ENCODE peak calls at places on chromosomes 4 and X, in four cellular contexts. K is psoas muscle, M is BE2C, O is BJ. B is an unnamed sample.
A peak's percentile ranks its signal among the peaks of the same experiment; 100 is the strongest.

GRCh38 chr4:15345134-15345533 is 82.7 kb upstream of the C1QTNF7 start:
- DNase-seq in K (no peak), O (no peak), M (no peak), B (no peak)

GRCh38 chrX:135688137-135688536 is 25.3 kb upstream of the CT45A1 start:
- DNase-seq in M (peak; percentile 34), K (no peak), O (no peak), B (peak; percentile 34)

GRCh38 chrX:140817943-140818342 is 108.4 kb downstream of the LINC00632 start:
- DNase-seq in K (no peak), M (peak; percentile 5), O (no peak), B (no peak)

GRCh38 chrX:130055103-130055502 is 55.2 kb downstream of the ELF4 start:
- DNase-seq in K (peak; percentile 58), O (peak; percentile 33), M (no peak), B (no peak)

GRCh38 chr4:17762705-17763104 is 18.7 kb downstream of the FAM184B start:
- DNase-seq in M (peak; percentile 32), O (no peak), K (no peak), B (no peak)

GRCh38 chrX:44245730-44246129 is 97.7 kb downstream of the EFHC2 start:
- DNase-seq in O (no peak), K (no peak), M (no peak), B (no peak)

GRCh38 chr4:117284736-117285135 is 199.4 kb upstream of the TRAM1L1 start:
- DNase-seq in K (no peak), O (no peak), M (no peak), B (no peak)

GRCh38 chr4:53721276-53721675 is 130.0 kb upstream of the LNX1 start:
- DNase-seq in O (no peak), M (no peak), K (no peak), B (no peak)

GRCh38 chr4:98864560-98864959 is 64.4 kb downstream of the EIF4E start:
- DNase-seq in K (no peak), O (no peak), M (no peak), B (no peak)

GRCh38 chr4:74473155-74473811 is 28.3 kb downstream of the AREG start:
- DNase-seq in M (no peak), O (peak; percentile 30), K (no peak), B (no peak)

GRCh38 chr4:38310446-38311043 is 350.3 kb downstream of the PTTG2 start:
- DNase-seq in O (no peak), K (no peak), M (no peak), B (no peak)

GRCh38 chr4:138086471-138086870 is 155.7 kb downstream of the SLC7A11 start:
- DNase-seq in O (no peak), K (no peak), M (no peak), B (no peak)

GRCh38 chr4:161320377-161320776 is 843.4 kb downstream of the FSTL5 start:
- DNase-seq in O (no peak), M (peak; percentile 60), K (no peak), B (peak; percentile 18)

GRCh38 chr4:4719446-4719845 is 140.0 kb upstream of the MSX1 start:
- DNase-seq in K (no peak), O (no peak), M (no peak), B (no peak)

GRCh38 chr4:16794816-16795445 is 103.5 kb downstream of the LDB2 start:
- DNase-seq in K (no peak), M (peak; percentile 78), O (no peak), B (peak; percentile 76)

GRCh38 chr4:59571805-59572430 is 1628.2 kb upstream of the ADGRL3 start:
- DNase-seq in O (no peak), K (no peak), M (no peak), B (no peak)

GRCh38 chr4:84035568-84035967 is 463.5 kb downstream of the NKX6-1 start:
- DNase-seq in O (no peak), K (no peak), M (no peak), B (no peak)

GRCh38 chrX:129706395-129707072 is 32.2 kb upstream of the XPNPEP2 start:
- DNase-seq in K (no peak), M (peak; percentile 53), O (no peak), B (no peak)

GRCh38 chr4:82761249-82761648 is 37.3 kb downstream of the SCD5 start:
- DNase-seq in M (no peak), K (no peak), O (no peak), B (no peak)

GRCh38 chr4:77465271-77465670 is 140.3 kb upstream of the CXCL13 start:
- DNase-seq in O (no peak), M (no peak), K (no peak), B (no peak)

GRCh38 chrX:15816886-15817285 is 26.6 kb downstream of the ZRSR2 start:
- DNase-seq in M (no peak), O (no peak), K (no peak), B (no peak)

GRCh38 chr4:41156574-41156973 is 57.8 kb downstream of the APBB2 start:
- DNase-seq in M (no peak), K (no peak), O (peak; percentile 41), B (no peak)

DNA sequence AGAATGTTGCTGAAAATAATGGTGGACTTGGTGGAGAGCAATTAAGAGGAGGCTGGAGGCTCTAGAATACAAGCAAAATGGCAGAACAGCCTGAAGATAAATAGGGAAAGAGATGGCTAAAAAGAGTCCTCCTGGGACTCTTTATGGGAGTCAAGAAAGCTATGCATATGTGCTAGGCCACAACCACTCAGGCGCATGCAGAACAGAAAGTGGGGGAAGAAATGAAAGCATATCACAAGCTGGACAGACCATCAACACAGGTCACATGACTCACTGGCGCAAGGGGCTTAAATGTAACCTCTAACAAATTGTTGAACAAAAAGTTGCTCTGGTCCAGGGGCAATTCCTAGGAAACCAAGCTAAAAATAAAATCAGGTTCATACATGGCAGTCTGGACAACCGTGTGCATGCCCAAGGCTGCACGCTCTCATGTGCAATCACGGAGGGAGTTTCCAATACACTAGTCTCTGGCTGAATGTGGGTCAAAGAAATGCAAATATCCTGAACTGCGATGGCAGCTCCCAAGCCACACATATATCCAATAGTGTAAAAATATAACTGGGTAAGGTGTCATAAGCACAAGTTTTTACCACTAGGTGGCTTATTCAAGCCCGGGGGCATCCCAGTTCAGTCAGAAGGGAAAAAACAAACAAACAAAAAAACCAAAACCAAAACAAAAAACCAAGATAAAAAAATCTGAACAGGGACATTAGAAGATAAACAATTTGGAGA is 45.4 kb downstream of the ZNF711 start:
- DNase-seq in K (no peak), M (no peak), O (no peak), B (no peak)
- TF ChIP-seq CTCF in K (no peak), M (peak; percentile 28), O (no peak), B (no peak)

GRCh38 chr4:35358001-35358584 is 886.2 kb downstream of the ARAP2 start:
- DNase-seq in K (no peak), O (no peak), M (no peak), B (no peak)
- TF ChIP-seq CTCF in K (no peak), O (no peak), M (no peak), B (no peak)

DNA sequence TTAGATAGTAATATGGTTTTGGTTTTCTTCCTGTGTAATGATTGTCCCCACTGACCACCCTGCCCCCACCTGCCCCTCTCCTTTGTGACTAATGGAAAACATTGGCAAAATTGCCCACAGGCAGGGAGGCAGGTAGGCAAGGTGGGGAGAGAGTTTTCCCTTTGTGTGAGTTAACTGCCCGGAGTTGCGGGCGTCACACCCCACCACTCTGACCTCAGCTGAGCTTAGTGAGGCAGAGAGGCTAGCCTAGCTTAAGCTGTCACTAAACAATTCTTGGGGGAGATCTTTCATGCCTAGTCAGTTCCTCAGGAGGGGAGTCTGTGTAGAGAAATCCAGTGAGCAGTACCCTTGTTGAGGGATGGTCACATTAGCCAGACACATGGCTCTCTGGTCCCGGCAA is 245.3 kb downstream of the BCOR start:
- DNase-seq in O (no peak), M (no peak), K (no peak), B (no peak)
- TF ChIP-seq CTCF in O (no peak), M (no peak), K (no peak), B (no peak)

DNA sequence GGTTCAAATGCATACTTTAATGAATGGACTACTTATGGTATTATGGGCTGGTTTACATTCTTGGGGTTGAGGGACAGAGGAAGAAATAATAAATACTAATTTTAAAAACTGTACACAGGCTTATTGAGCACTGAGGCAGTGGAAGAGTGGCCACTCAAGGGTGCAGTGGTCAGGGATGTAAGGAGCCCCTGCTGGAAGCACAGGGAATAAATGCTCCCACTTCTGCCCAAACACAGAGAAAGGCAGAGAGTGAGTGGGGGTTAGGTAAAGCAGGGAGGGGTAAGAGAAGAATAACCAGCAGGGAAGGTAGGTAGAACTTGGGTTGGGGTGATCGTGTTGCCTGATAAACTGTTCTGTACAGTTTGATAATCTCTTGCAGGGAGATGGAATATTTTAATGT is 60.0 kb downstream of the GAB1 start:
- DNase-seq in M (no peak), K (no peak), O (no peak), B (no peak)
- TF ChIP-seq CTCF in M (peak; percentile 31), K (no peak), O (peak; percentile 18), B (no peak)

DNA sequence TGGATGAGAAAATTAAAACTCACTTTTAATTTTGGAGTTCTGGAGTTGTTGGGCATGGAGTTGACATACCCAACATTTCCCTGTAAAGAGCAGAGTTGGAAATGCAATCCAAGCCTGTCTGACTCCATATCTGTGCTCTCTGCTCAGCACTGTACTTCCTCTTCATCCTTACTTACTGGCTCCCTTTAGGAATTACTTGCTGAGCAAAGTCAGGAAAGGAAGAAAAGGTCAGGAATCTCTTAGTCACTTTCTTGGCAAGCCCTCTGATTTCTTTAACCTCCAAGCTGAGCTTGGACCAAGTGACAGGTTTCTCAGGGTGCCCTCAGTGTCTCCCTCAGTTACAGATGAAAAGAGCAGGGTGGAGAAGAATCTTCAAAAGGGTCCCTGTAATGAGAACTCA is 501.5 kb downstream of the ZIC3 start:
- DNase-seq in K (no peak), M (no peak), O (no peak), B (no peak)
- TF ChIP-seq CTCF in K (no peak), M (no peak), O (no peak), B (no peak)

GRCh38 chr4:72280252-72280651 is 248.5 kb downstream of the NPFFR2 start:
- DNase-seq in M (no peak), K (no peak), O (no peak), B (no peak)

GRCh38 chr4:72286185-72286584 is 254.4 kb downstream of the NPFFR2 start:
- DNase-seq in M (no peak), K (no peak), O (no peak), B (no peak)

GRCh38 chr4:72283357-72283756 is 251.6 kb downstream of the NPFFR2 start:
- DNase-seq in O (no peak), K (no peak), M (no peak), B (no peak)
- TF ChIP-seq CTCF in O (no peak), K (no peak), M (peak; percentile 4), B (peak; percentile 13)

GRCh38 chrX:50680990-50681389 is 133.0 kb downstream of the SHROOM4 start:
- DNase-seq in O (no peak), M (peak; percentile 44), K (no peak), B (peak; percentile 30)
- TF ChIP-seq CTCF in O (no peak), M (peak; percentile 75), K (peak; percentile 23), B (peak; percentile 44)

B was measured in glutamatergic neuron.